ENCODE peak calls at places on chromosomes 3 and 15, in five cellular contexts. V, T, J, H and P are unnamed samples.

GRCh38 chr3:1960506-1960905 is 138.2 kb upstream of the CNTN4 start:
- DNase-seq in H (no peak), J (no peak), T (no peak), V (no peak), P (no peak)

GRCh38 chr3:52132930-52133329 is 21.3 kb downstream of the POC1A start:
- DNase-seq in V (no peak), T (no peak), H (no peak), J (no peak), P (no peak)

GRCh38 chr15:85388506-85388905 is 8.1 kb downstream of the AKAP13 start:
- DNase-seq in H (no peak), T (no peak), J (no peak), V (no peak), P (no peak)

GRCh38 chr15:37289109-37289765 is 188.9 kb upstream of the MEIS2 start:
- DNase-seq in V (no peak), H (no peak), T (no peak), J (peak; percentile 1), P (peak; percentile 29)

GRCh38 chr3:13598926-13599886 is 50.3 kb downstream of the FBLN2 start:
- DNase-seq in H (no peak), T (no peak), J (peak; percentile 51), V (no peak), P (no peak)

GRCh38 chr3:61841111-61841845 is 279.9 kb downstream of the PTPRG start:
- DNase-seq in T (no peak), V (no peak), J (peak; percentile 26), H (no peak), P (no peak)

GRCh38 chr15:28930011-28930410 is 44.2 kb downstream of the APBA2 start:
- DNase-seq in H (no peak), V (no peak), T (no peak), J (no peak), P (no peak)

GRCh38 chr15:100558771-100559254 is 30.1 kb upstream of the CERS3 start:
- DNase-seq in H (no peak), V (no peak), T (no peak), J (no peak), P (no peak)

GRCh38 chr3:168459229-168459784 is 363.6 kb upstream of the GOLIM4 start:
- DNase-seq in J (peak; percentile 8), T (no peak), H (no peak), V (no peak), P (no peak)

GRCh38 chr3:36944012-36944640 is 728 bp downstream of the TRANK1 start:
- DNase-seq in V (peak; percentile 30), H (peak; percentile 73), J (peak; percentile 49), T (peak; percentile 58), P (peak; percentile 66)

GRCh38 chr3:71072288-71072687 is 511.2 kb downstream of the FOXP1 start:
- DNase-seq in T (no peak), H (no peak), J (no peak), V (no peak), P (no peak)

GRCh38 chr15:51331141-51331540 is 7.3 kb downstream of the CYP19A1 start:
- DNase-seq in J (no peak), T (no peak), V (no peak), H (no peak), P (no peak)

GRCh38 chr3:158727499-158728377 is 4.5 kb downstream of the RARRES1 start:
- DNase-seq in H (peak; percentile 80), T (no peak), J (peak; percentile 48), V (peak; percentile 52), P (peak; percentile 25)

GRCh38 chr3:136862611-136862951 is 573 bp downstream of the NCK1 start:
- DNase-seq in V (peak; percentile 48), T (peak; percentile 57), H (peak; percentile 46), J (no peak), P (peak; percentile 61)

GRCh38 chr3:114519415-114519814 is 225.6 kb downstream of the TIGIT start:
- DNase-seq in J (no peak), V (no peak), H (peak; percentile 52), T (no peak), P (peak; percentile 17)

GRCh38 chr3:69542265-69543079 is 156.6 kb upstream of the FRMD4B start:
- DNase-seq in T (peak; percentile 65), V (no peak), H (no peak), J (no peak), P (peak; percentile 64)

GRCh38 chr15:66803182-66803729 is 101.2 kb downstream of the SMAD6 start:
- DNase-seq in H (no peak), J (peak; percentile 99), T (no peak), V (no peak), P (peak; percentile 58)

GRCh38 chr3:17352620-17353019 is 389.8 kb downstream of the TBC1D5 start:
- DNase-seq in J (no peak), V (no peak), H (no peak), T (no peak), P (no peak)

GRCh38 chr3:78414261-78414660 is 1353.5 kb downstream of the ROBO1 start:
- DNase-seq in V (no peak), H (no peak), T (no peak), J (no peak), P (no peak)

GRCh38 chr15:78195735-78196201 is 38.6 kb downstream of the ACSBG1 start:
- DNase-seq in H (peak; percentile 72), J (no peak), V (peak; percentile 58), T (peak; percentile 48), P (peak; percentile 52)

GRCh38 chr3:15153103-15153502 is 52.9 kb upstream of the CAPN7 start:
- DNase-seq in V (no peak), H (no peak), J (no peak), T (no peak), P (no peak)

GRCh38 chr3:172129868-172130751 is 90.7 kb downstream of the FNDC3B start:
- DNase-seq in J (peak; percentile 99), H (no peak), V (peak; percentile 74), T (no peak), P (no peak)

GRCh38 chr3:105822171-105823123 is 46.4 kb downstream of the CBLB start:
- DNase-seq in T (no peak), J (no peak), V (no peak), H (no peak), P (no peak)

GRCh38 chr15:99509686-99510461 is 55.9 kb upstream of the MEF2A start:
- DNase-seq in T (no peak), V (no peak), J (no peak), H (no peak), P (no peak)

GRCh38 chr3:43273429-43273828 is 12.9 kb upstream of the SNRK start:
- DNase-seq in V (no peak), J (no peak), H (no peak), T (no peak), P (no peak)

GRCh38 chr3:36763850-36764703 is at the start of gene DCLK3:
- DNase-seq in V (no peak), T (peak; percentile 61), H (peak; percentile 9), J (no peak), P (peak; percentile 54)